ENCODE peak calls at places on chromosomes 12 and 14, in four cellular contexts. One of them, this sample, is unnamed.

GRCh38 chr14:89681086-89682018 is 264.3 kb upstream of the FOXN3 start:
- DNase-seq in CD4-positive, CD25-positive, alpha-beta regulatory T cell: no peak
- DNase-seq in cardiac fibroblast: no peak
- DNase-seq in IMR-90: no peak
- DNase-seq in this sample: no peak

GRCh38 chr12:467591-467990 is 7.9 kb downstream of the B4GALNT3 start:
- DNase-seq in CD4-positive, CD25-positive, alpha-beta regulatory T cell: no peak
- DNase-seq in cardiac fibroblast: no peak
- DNase-seq in IMR-90: no peak
- DNase-seq in this sample: no peak

GRCh38 chr12:20212036-20212435 is 156.3 kb upstream of the PDE3A start:
- DNase-seq in CD4-positive, CD25-positive, alpha-beta regulatory T cell: no peak
- DNase-seq in cardiac fibroblast: peak
- DNase-seq in IMR-90: peak
- DNase-seq in this sample: no peak

GRCh38 chr14:74667758-74668157 is 45.1 kb downstream of the AREL1 start:
- DNase-seq in CD4-positive, CD25-positive, alpha-beta regulatory T cell: no peak
- DNase-seq in cardiac fibroblast: peak
- DNase-seq in IMR-90: peak
- DNase-seq in this sample: no peak

GRCh38 chr12:19482551-19483109 is 43.3 kb downstream of the AEBP2 start:
- DNase-seq in CD4-positive, CD25-positive, alpha-beta regulatory T cell: peak
- DNase-seq in cardiac fibroblast: peak
- DNase-seq in IMR-90: no peak
- DNase-seq in this sample: no peak

GRCh38 chr14:54653764-54654469 is 87.0 kb downstream of the SAMD4A start:
- DNase-seq in CD4-positive, CD25-positive, alpha-beta regulatory T cell: no peak
- DNase-seq in cardiac fibroblast: peak
- DNase-seq in IMR-90: peak
- DNase-seq in this sample: no peak

GRCh38 chr14:54675236-54676125 is 108.6 kb downstream of the SAMD4A start:
- DNase-seq in CD4-positive, CD25-positive, alpha-beta regulatory T cell: no peak
- DNase-seq in cardiac fibroblast: no peak
- DNase-seq in IMR-90: no peak
- DNase-seq in this sample: no peak

GRCh38 chr12:26345471-26346003 is 150.2 kb downstream of the SSPN start:
- DNase-seq in CD4-positive, CD25-positive, alpha-beta regulatory T cell: no peak
- DNase-seq in cardiac fibroblast: no peak
- DNase-seq in IMR-90: peak
- DNase-seq in this sample: no peak

GRCh38 chr14:71586131-71586893 is 345.9 kb upstream of the RGS6 start:
- DNase-seq in CD4-positive, CD25-positive, alpha-beta regulatory T cell: no peak
- DNase-seq in cardiac fibroblast: peak
- DNase-seq in IMR-90: peak
- DNase-seq in this sample: no peak

GRCh38 chr14:91383439-91383838 is 34.2 kb downstream of the CCDC88C start:
- DNase-seq in CD4-positive, CD25-positive, alpha-beta regulatory T cell: no peak
- DNase-seq in cardiac fibroblast: no peak
- DNase-seq in IMR-90: no peak
- DNase-seq in this sample: no peak

GRCh38 chr14:97408937-97409860 is 612.0 kb downstream of the VRK1 start:
- DNase-seq in CD4-positive, CD25-positive, alpha-beta regulatory T cell: no peak
- DNase-seq in cardiac fibroblast: no peak
- DNase-seq in IMR-90: no peak
- DNase-seq in this sample: no peak

GRCh38 chr14:64956697-64957412 is 14.3 kb upstream of the GPX2 start:
- DNase-seq in CD4-positive, CD25-positive, alpha-beta regulatory T cell: no peak
- DNase-seq in cardiac fibroblast: no peak
- DNase-seq in IMR-90: no peak
- DNase-seq in this sample: peak

GRCh38 chr12:47280543-47281330 is 201.0 kb upstream of the AMIGO2 start:
- DNase-seq in CD4-positive, CD25-positive, alpha-beta regulatory T cell: no peak
- DNase-seq in cardiac fibroblast: no peak
- DNase-seq in IMR-90: no peak
- DNase-seq in this sample: no peak

GRCh38 chr12:1429980-1430379 is 164.4 kb downstream of the FBXL14 start:
- DNase-seq in CD4-positive, CD25-positive, alpha-beta regulatory T cell: no peak
- DNase-seq in cardiac fibroblast: peak
- DNase-seq in IMR-90: peak
- DNase-seq in this sample: no peak

GRCh38 chr12:45339035-45339434 is 123.1 kb downstream of the ANO6 start:
- DNase-seq in CD4-positive, CD25-positive, alpha-beta regulatory T cell: no peak
- DNase-seq in cardiac fibroblast: no peak
- DNase-seq in IMR-90: no peak
- DNase-seq in this sample: no peak

GRCh38 chr12:46981627-46982026 is 97.8 kb upstream of the PCED1B start:
- DNase-seq in CD4-positive, CD25-positive, alpha-beta regulatory T cell: no peak
- DNase-seq in cardiac fibroblast: no peak
- DNase-seq in IMR-90: peak
- DNase-seq in this sample: no peak

GRCh38 chr14:23577004-23577681 is 1.4 kb downstream of the JPH4 start:
- DNase-seq in CD4-positive, CD25-positive, alpha-beta regulatory T cell: no peak
- DNase-seq in cardiac fibroblast: peak
- DNase-seq in IMR-90: no peak
- DNase-seq in this sample: no peak

GRCh38 chr12:51351913-51352532 is 5.5 kb upstream of the CELA1 start:
- DNase-seq in CD4-positive, CD25-positive, alpha-beta regulatory T cell: peak
- DNase-seq in cardiac fibroblast: peak
- DNase-seq in IMR-90: peak
- DNase-seq in this sample: no peak

GRCh38 chr12:6345319-6346071 is 3.6 kb upstream of the TNFRSF1A start:
- DNase-seq in CD4-positive, CD25-positive, alpha-beta regulatory T cell: no peak
- DNase-seq in cardiac fibroblast: peak
- DNase-seq in IMR-90: peak
- DNase-seq in this sample: no peak

GRCh38 chr14:80325688-80326087 is 114.4 kb upstream of the DIO2 start:
- DNase-seq in CD4-positive, CD25-positive, alpha-beta regulatory T cell: no peak
- DNase-seq in cardiac fibroblast: no peak
- DNase-seq in IMR-90: no peak
- DNase-seq in this sample: no peak

GRCh38 chr14:65471038-65471878 is 58.7 kb downstream of the FUT8 start:
- DNase-seq in CD4-positive, CD25-positive, alpha-beta regulatory T cell: no peak
- DNase-seq in cardiac fibroblast: no peak
- DNase-seq in IMR-90: no peak
- DNase-seq in this sample: no peak

GRCh38 chr12:57031228-57031670 is 14.9 kb upstream of the TAC3 start:
- DNase-seq in CD4-positive, CD25-positive, alpha-beta regulatory T cell: no peak
- DNase-seq in cardiac fibroblast: no peak
- DNase-seq in IMR-90: no peak
- DNase-seq in this sample: no peak

GRCh38 chr12:20426191-20426590 is 57.9 kb downstream of the PDE3A start:
- DNase-seq in CD4-positive, CD25-positive, alpha-beta regulatory T cell: no peak
- DNase-seq in cardiac fibroblast: peak
- DNase-seq in IMR-90: no peak
- DNase-seq in this sample: no peak

GRCh38 chr12:7107181-7108041 is 1.6 kb downstream of the C1RL start:
- DNase-seq in CD4-positive, CD25-positive, alpha-beta regulatory T cell: no peak
- DNase-seq in cardiac fibroblast: no peak
- DNase-seq in IMR-90: no peak
- DNase-seq in this sample: no peak

GRCh38 chr12:107200394-107200793 is 107.0 kb upstream of the CRY1 start:
- DNase-seq in CD4-positive, CD25-positive, alpha-beta regulatory T cell: no peak
- DNase-seq in cardiac fibroblast: peak
- DNase-seq in IMR-90: peak
- DNase-seq in this sample: no peak

GRCh38 chr12:46470975-46471374 is 98.4 kb upstream of the SLC38A2 start:
- DNase-seq in CD4-positive, CD25-positive, alpha-beta regulatory T cell: no peak
- DNase-seq in cardiac fibroblast: no peak
- DNase-seq in IMR-90: peak
- DNase-seq in this sample: no peak

GRCh38 chr12:7061138-7061537 is 620 bp downstream of the C1S start:
- DNase-seq in CD4-positive, CD25-positive, alpha-beta regulatory T cell: no peak
- DNase-seq in cardiac fibroblast: no peak
- DNase-seq in IMR-90: no peak
- DNase-seq in this sample: no peak

GRCh38 chr14:26841361-26841760 is 243.5 kb upstream of the NOVA1 start:
- DNase-seq in CD4-positive, CD25-positive, alpha-beta regulatory T cell: no peak
- DNase-seq in cardiac fibroblast: peak
- DNase-seq in IMR-90: no peak
- DNase-seq in this sample: no peak

GRCh38 chr12:8698132-8698829 is 490 bp downstream of the RIMKLB start:
- DNase-seq in CD4-positive, CD25-positive, alpha-beta regulatory T cell: peak
- DNase-seq in cardiac fibroblast: peak
- DNase-seq in IMR-90: peak
- DNase-seq in this sample: peak

GRCh38 chr14:101072531-101072930 is 169.0 kb upstream of the RTL1 start:
- DNase-seq in CD4-positive, CD25-positive, alpha-beta regulatory T cell: no peak
- DNase-seq in cardiac fibroblast: no peak
- DNase-seq in IMR-90: peak
- DNase-seq in this sample: peak

GRCh38 chr14:22780941-22781605 is 14.6 kb downstream of the OXA1L start:
- DNase-seq in CD4-positive, CD25-positive, alpha-beta regulatory T cell: no peak
- DNase-seq in cardiac fibroblast: no peak
- DNase-seq in IMR-90: peak
- DNase-seq in this sample: no peak

GRCh38 chr12:13097526-13097925 is 5.9 kb downstream of the GSG1 start:
- DNase-seq in CD4-positive, CD25-positive, alpha-beta regulatory T cell: no peak
- DNase-seq in cardiac fibroblast: peak
- DNase-seq in IMR-90: no peak
- DNase-seq in this sample: no peak

GRCh38 chr12:15256760-15257159 is 35.5 kb upstream of the RERG start:
- DNase-seq in CD4-positive, CD25-positive, alpha-beta regulatory T cell: no peak
- DNase-seq in cardiac fibroblast: peak
- DNase-seq in IMR-90: peak
- DNase-seq in this sample: no peak

DNA sequence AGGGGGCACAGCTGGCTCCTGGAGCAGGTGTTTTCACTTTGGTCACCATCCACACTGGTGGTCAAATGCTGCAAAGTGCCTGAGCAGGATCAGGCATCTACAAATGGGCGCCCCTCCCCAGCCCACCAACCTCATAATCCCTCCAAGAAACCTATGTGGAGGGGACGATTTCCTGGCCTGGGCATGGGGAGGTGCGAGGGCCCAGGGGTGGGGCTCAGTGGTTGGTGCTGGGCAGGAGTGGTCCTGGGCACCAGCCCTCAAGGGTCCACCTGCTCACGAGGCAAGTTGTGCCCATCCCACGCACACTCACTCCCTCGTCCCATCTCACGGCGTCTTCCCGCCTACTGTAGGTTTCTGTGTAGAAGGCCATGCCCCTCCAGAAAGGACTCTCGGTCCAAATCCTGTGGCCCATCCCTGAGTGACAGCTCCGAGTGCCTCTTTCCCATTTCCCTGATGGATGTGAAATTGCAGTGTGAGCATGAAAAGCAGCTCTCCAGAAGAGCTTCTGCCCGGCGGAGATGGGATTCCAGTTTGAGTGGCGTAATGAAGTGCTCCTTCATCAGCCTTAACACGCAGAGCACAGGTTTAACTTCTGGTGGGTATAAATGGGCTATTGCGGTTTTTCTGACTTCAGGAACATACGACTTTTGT is 36.9 kb downstream of the SLC15A4 start:
- DNase-seq in CD4-positive, CD25-positive, alpha-beta regulatory T cell: no peak
- DNase-seq in cardiac fibroblast: no peak
- DNase-seq in IMR-90: no peak
- DNase-seq in this sample: no peak
- H3K4me3 ChIP-seq in CD4-positive, CD25-positive, alpha-beta regulatory T cell: no peak
- H3K4me3 ChIP-seq in cardiac fibroblast: no peak
- H3K4me3 ChIP-seq in IMR-90: no peak
- H3K4me3 ChIP-seq in this sample: no peak

DNA sequence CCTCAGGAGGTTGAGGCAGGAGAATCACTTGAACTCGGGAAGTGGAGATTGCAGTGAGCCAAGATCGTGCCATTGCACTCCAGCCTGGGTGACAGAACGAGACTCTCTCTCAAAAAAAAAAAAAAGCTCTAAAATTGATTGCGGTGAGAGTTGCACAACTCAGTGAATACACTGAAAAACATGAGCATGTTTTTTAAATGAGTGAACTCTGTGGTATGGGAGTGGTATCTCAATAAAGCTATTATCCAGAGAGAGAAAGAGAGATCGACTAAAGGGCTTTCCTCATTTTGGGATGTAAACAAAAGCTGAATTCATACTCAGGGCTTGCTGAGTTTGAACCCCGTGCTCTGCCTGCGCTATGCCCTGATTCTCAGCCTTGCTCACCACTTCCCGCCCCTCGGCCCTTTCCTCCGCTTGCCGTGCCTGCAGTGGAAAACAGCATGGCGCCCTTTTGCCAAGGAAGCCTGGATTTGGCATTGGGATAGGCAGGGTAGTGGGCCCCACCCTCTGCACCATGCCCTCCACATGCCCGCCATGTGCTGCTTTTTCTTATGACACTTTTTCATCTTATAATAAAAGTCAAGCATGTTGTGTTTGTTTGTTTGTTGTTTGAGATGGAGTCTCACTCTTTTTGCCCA is 102.5 kb downstream of the LGMN start:
- DNase-seq in CD4-positive, CD25-positive, alpha-beta regulatory T cell: no peak
- DNase-seq in cardiac fibroblast: peak
- DNase-seq in IMR-90: peak
- DNase-seq in this sample: no peak
- H3K4me3 ChIP-seq in CD4-positive, CD25-positive, alpha-beta regulatory T cell: no peak
- H3K4me3 ChIP-seq in cardiac fibroblast: no peak
- H3K4me3 ChIP-seq in IMR-90: no peak
- H3K4me3 ChIP-seq in this sample: no peak

DNA sequence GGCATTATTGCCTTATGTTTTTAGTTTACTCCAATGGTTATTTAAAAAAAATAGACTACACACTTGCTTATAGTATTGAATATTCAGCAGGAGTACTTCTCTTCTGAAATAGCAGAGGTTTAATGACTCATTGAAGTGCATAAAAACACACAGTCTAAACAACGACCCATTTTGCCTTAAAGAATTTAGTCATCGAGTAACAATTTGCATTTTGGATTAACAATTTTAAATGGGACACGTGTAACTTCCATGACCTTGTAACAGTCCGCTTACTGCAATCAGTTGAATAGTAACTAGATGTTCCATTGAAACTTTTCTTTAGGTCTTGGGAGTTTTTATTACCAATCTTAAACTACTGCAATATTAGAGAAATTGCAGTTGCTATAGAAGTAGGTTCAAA is 9.0 kb downstream of the TRHDE start:
- DNase-seq in CD4-positive, CD25-positive, alpha-beta regulatory T cell: no peak
- DNase-seq in cardiac fibroblast: no peak
- DNase-seq in IMR-90: peak
- DNase-seq in this sample: no peak
- H3K4me3 ChIP-seq in CD4-positive, CD25-positive, alpha-beta regulatory T cell: no peak
- H3K4me3 ChIP-seq in cardiac fibroblast: no peak
- H3K4me3 ChIP-seq in IMR-90: no peak
- H3K4me3 ChIP-seq in this sample: no peak

GRCh38 chr12:122895757-122896636 is at the start of gene VPS37B:
- DNase-seq in CD4-positive, CD25-positive, alpha-beta regulatory T cell: peak
- DNase-seq in cardiac fibroblast: peak
- DNase-seq in IMR-90: peak
- DNase-seq in this sample: peak

GRCh38 chr12:122894173-122895121 is 1.5 kb downstream of the VPS37B start:
- DNase-seq in CD4-positive, CD25-positive, alpha-beta regulatory T cell: no peak
- DNase-seq in cardiac fibroblast: no peak
- DNase-seq in IMR-90: no peak
- DNase-seq in this sample: no peak

GRCh38 chr12:122895290-122895689 is 634 bp downstream of the VPS37B start:
- DNase-seq in CD4-positive, CD25-positive, alpha-beta regulatory T cell: no peak
- DNase-seq in cardiac fibroblast: no peak
- DNase-seq in IMR-90: no peak
- DNase-seq in this sample: no peak

GRCh38 chr12:122891661-122892525 is 4.0 kb downstream of the VPS37B start:
- DNase-seq in CD4-positive, CD25-positive, alpha-beta regulatory T cell: no peak
- DNase-seq in cardiac fibroblast: peak
- DNase-seq in IMR-90: peak
- DNase-seq in this sample: no peak

GRCh38 chr12:122893208-122894151 is 2.4 kb downstream of the VPS37B start:
- DNase-seq in CD4-positive, CD25-positive, alpha-beta regulatory T cell: no peak
- DNase-seq in cardiac fibroblast: no peak
- DNase-seq in IMR-90: no peak
- DNase-seq in this sample: no peak
- H3K4me3 ChIP-seq in CD4-positive, CD25-positive, alpha-beta regulatory T cell: peak
- H3K4me3 ChIP-seq in cardiac fibroblast: peak
- H3K4me3 ChIP-seq in IMR-90: no peak
- H3K4me3 ChIP-seq in this sample: no peak